ENCODE peak calls at places on chromosome 7, in four cellular contexts. Y, V, T and W are unnamed samples.

GRCh38 chr7:38291117-38291647 is 17.7 kb upstream of the TARP start:
- DNase-seq in Y (peak; percentile 8), V (no peak), T (no peak), W (no peak)

GRCh38 chr7:69640216-69640615 is 41.9 kb downstream of the AUTS2 start:
- DNase-seq in Y (no peak), V (peak; percentile 35), T (no peak), W (no peak)

GRCh38 chr7:112573302-112574039 is 92.7 kb downstream of the LSMEM1 start:
- DNase-seq in Y (peak; percentile 14), V (no peak), T (peak; percentile 54), W (no peak)

GRCh38 chr7:149385195-149385955 is 75.5 kb downstream of the ZNF777 start:
- DNase-seq in Y (no peak), V (no peak), T (no peak), W (no peak)

GRCh38 chr7:1843921-1844335 is 173.9 kb downstream of the ELFN1 start:
- DNase-seq in Y (no peak), V (no peak), T (no peak), W (no peak)

GRCh38 chr7:98733036-98733435 is 116.0 kb downstream of the NPTX2 start:
- DNase-seq in Y (peak; percentile 71), V (peak; percentile 73), T (peak; percentile 44), W (no peak)

GRCh38 chr7:72465521-72465920 is 53.4 kb upstream of the CALN1 start:
- DNase-seq in Y (no peak), V (no peak), T (no peak), W (no peak)

GRCh38 chr7:2665359-2665791 is 22.6 kb upstream of the AMZ1 start:
- DNase-seq in Y (no peak), V (no peak), T (no peak), W (no peak)

GRCh38 chr7:10734595-10734994 is 239.1 kb upstream of the PHF14 start:
- DNase-seq in Y (no peak), V (no peak), T (no peak), W (no peak)

GRCh38 chr7:71457021-71457420 is 325.1 kb downstream of the GALNT17 start:
- DNase-seq in Y (no peak), V (no peak), T (no peak), W (no peak)

GRCh38 chr7:139635521-139636240 is 112.2 kb downstream of the CLEC2L start:
- DNase-seq in Y (no peak), V (no peak), T (no peak), W (peak; percentile 69)

GRCh38 chr7:111517441-111518037 is 44.8 kb downstream of the IMMP2L start:
- DNase-seq in Y (no peak), V (no peak), T (no peak), W (no peak)

GRCh38 chr7:134926396-134926795 is 59.9 kb upstream of the AGBL3 start:
- DNase-seq in Y (no peak), V (no peak), T (no peak), W (no peak)

GRCh38 chr7:33649476-33650441 is 255.6 kb upstream of the BMPER start:
- DNase-seq in Y (no peak), V (no peak), T (peak; percentile 60), W (no peak)

GRCh38 chr7:142248-142955 is 50.0 kb upstream of the FAM20C start:
- DNase-seq in Y (no peak), V (no peak), T (peak; percentile 72), W (no peak)

GRCh38 chr7:26279405-26279804 is 12.3 kb upstream of the SNX10 start:
- DNase-seq in Y (no peak), V (no peak), T (no peak), W (no peak)

GRCh38 chr7:55427800-55428199 is 62.7 kb downstream of the LANCL2 start:
- DNase-seq in Y (no peak), V (no peak), T (no peak), W (no peak)

GRCh38 chr7:132592238-132592946 is 16.1 kb upstream of the PLXNA4 start:
- DNase-seq in Y (no peak), V (no peak), T (no peak), W (no peak)

GRCh38 chr7:35605760-35606159 is 89.2 kb downstream of the HERPUD2 start:
- DNase-seq in Y (no peak), V (no peak), T (no peak), W (no peak)

GRCh38 chr7:117682681-117683385 is 190.4 kb downstream of the CTTNBP2 start:
- DNase-seq in Y (no peak), V (no peak), T (peak; percentile 77), W (no peak)

GRCh38 chr7:134632937-134633540 is 13.6 kb upstream of the BPGM start:
- DNase-seq in Y (peak; percentile 61), V (peak; percentile 22), T (no peak), W (peak; percentile 62)

GRCh38 chr7:51314726-51315125 is 1.9 kb downstream of the COBL start:
- DNase-seq in Y (no peak), V (no peak), T (no peak), W (no peak)

GRCh38 chr7:28316489-28316888 is 95.8 kb upstream of the CREB5 start:
- DNase-seq in Y (no peak), V (no peak), T (no peak), W (no peak)

GRCh38 chr7:25949672-25950487 is 202.1 kb upstream of the NFE2L3 start:
- DNase-seq in Y (peak; percentile 16), V (no peak), T (peak; percentile 62), W (no peak)

GRCh38 chr7:145104400-145104799 is 268.5 kb upstream of the TPK1 start:
- DNase-seq in Y (no peak), V (no peak), T (no peak), W (no peak)

GRCh38 chr7:68484731-68485130 is 1113.5 kb upstream of the AUTS2 start:
- DNase-seq in Y (no peak), V (no peak), T (no peak), W (no peak)

GRCh38 chr7:143015926-143016490 is 10.9 kb downstream of the OR9A2 start:
- DNase-seq in Y (no peak), V (no peak), T (no peak), W (no peak)

GRCh38 chr7:143015102-143015501 is 11.8 kb downstream of the OR9A2 start:
- DNase-seq in Y (peak; percentile 71), V (no peak), T (no peak), W (no peak)

GRCh38 chr7:143018931-143019330 is 8.0 kb downstream of the OR9A2 start:
- DNase-seq in Y (no peak), V (no peak), T (no peak), W (no peak)

GRCh38 chr7:143013897-143014296 is 13.0 kb downstream of the OR9A2 start:
- DNase-seq in Y (no peak), V (no peak), T (no peak), W (no peak)

DNA sequence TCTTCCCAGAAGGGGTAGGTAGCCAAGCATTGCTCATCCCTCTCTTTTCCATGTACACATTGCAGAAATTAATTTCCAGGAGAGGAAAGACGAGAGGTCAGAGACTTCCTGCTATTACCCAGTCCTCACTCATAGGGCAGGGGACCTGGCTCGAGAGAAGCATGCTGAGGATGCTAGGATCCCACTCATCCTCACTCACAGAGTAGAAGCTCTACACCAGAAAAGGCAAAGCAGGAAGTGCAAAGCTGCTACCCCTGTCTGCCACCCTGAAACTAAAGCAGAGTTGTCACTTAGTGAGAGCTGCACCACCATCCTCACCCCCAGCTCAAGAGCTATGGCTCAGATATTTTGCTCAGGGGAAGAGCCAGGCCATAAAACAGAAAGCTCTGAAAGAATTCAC is 9.9 kb downstream of the OR9A2 start:
- DNase-seq in Y (peak; percentile 49), V (no peak), T (no peak), W (no peak)
- H3K27ac ChIP-seq in Y (peak overlapping the region; percentile 10), V (no peak overlapping the region), T (no peak overlapping the region), W (no peak overlapping the region)

GRCh38 chr7:80150621-80151273 is 16.1 kb downstream of the GNAI1 start:
- DNase-seq in Y (no peak), V (no peak), T (no peak), W (no peak)

GRCh38 chr7:80154656-80155325 is 20.2 kb downstream of the GNAI1 start:
- DNase-seq in Y (no peak), V (no peak), T (no peak), W (no peak)

GRCh38 chr7:80153446-80153845 is 18.8 kb downstream of the GNAI1 start:
- DNase-seq in Y (no peak), V (no peak), T (no peak), W (no peak)

GRCh38 chr7:80147543-80148376 is 13.1 kb downstream of the GNAI1 start:
- DNase-seq in Y (no peak), V (no peak), T (no peak), W (no peak)

DNA sequence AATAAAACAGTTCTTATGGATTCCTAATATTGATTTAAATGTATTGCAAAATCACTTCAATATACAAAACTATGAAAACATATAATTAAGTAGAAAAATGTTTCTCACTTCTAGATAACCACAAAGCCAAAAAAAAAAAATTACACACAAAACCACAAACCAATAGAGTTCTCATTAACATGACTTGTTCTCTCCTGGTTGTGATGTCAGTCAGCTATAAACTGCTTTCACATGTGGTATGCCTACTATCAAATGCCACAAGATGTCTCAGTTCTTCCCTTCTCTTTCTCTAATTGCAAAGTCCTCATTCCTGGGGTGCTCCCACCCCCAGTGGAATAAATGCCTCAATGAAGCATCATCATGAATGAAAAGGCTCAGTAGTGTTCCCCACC is 16.6 kb downstream of the GNAI1 start:
- DNase-seq in Y (no peak), V (no peak), T (no peak), W (no peak)
- H3K27ac ChIP-seq in Y (no peak overlapping the region), V (no peak overlapping the region), T (no peak overlapping the region), W (no peak overlapping the region)

GRCh38 chr7:107998150-107998549 is 4.8 kb downstream of the LAMB1 start:
- DNase-seq in Y (no peak), V (no peak), T (no peak), W (no peak)

GRCh38 chr7:107996072-107996824 is 6.7 kb downstream of the LAMB1 start:
- DNase-seq in Y (no peak), V (no peak), T (no peak), W (no peak)

GRCh38 chr7:107993879-107994278 is 9.1 kb downstream of the LAMB1 start:
- DNase-seq in Y (no peak), V (no peak), T (peak; percentile 80), W (no peak)

GRCh38 chr7:107994366-107994765 is 8.6 kb downstream of the LAMB1 start:
- DNase-seq in Y (no peak), V (no peak), T (no peak), W (no peak)

DNA sequence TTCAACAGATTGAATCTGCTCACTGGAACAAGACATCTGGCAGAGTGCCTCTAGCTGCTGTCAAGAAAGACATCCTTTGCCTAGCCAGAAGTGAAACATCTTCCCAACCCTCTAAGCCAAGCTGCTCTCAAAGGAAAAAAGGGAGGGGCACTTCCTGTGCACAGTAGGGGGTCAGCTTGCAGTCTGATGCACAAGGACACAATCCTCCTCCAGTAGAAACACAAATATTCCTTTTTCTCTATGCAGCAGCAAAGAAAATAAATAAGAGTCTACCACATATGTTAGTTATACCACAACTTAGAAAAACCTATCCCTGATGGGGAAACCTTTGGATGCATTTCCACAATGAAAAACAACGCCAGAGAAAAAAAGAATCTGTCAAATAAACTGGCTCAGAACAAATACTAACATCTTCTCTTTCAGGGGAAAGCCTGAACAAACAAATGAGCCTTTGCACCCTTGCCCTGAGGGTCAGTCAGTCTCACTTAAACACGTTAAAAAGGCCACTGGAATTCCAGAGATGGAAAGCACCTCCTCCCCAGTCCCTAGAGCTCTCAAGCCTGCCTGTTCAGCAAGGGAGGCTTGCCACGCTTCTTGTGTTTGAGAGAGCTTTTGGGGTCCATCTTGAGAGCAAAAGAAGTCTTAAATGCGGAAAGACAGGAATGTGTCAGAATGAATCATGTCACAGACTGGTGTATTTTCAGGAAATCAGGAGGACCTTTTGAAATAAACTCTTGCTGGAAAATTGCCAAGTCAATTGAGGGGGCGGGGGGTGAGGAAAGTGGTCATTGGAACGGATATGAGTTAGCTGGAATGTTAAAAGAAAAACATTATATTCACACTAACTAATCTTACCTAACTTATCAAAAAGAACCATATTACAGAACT is 7.5 kb downstream of the LAMB1 start:
- DNase-seq in Y (no peak), V (peak; percentile 51), T (no peak), W (no peak)
- H3K27ac ChIP-seq in Y (no peak overlapping the region), V (peak overlapping the region; percentile 26), T (peak overlapping the region; percentile 67), W (no peak overlapping the region)

GRCh38 chr7:158740657-158741293 is 36.2 kb upstream of the NCAPG2 start:
- DNase-seq in Y (no peak), V (no peak), T (no peak), W (no peak)
- H3K27ac ChIP-seq in Y (no peak overlapping the region), V (no peak overlapping the region), T (no peak overlapping the region), W (no peak overlapping the region)